ENCODE peak calls at places on chromosome 9, in six cellular contexts. S, P, T, B, W and R are unnamed samples.

GRCh38 chr9:110691002-110691549 is 22.5 kb downstream of the MUSK start:
- DNase-seq in S (no peak), B (peak; percentile 31), T (no peak), P (no peak), W (no peak), R (no peak)

GRCh38 chr9:70947086-70947485 is 174.3 kb downstream of the TRPM3 start:
- DNase-seq in W (no peak), T (no peak), P (no peak), S (no peak), B (peak; percentile 42), R (no peak)

GRCh38 chr9:76394896-76395244 is 644 bp upstream of the RFK start:
- DNase-seq in T (peak; percentile 67), P (peak; percentile 40), W (peak; percentile 58), S (no peak), B (peak; percentile 44), R (peak; percentile 43)

GRCh38 chr9:25709941-25710340 is 31.7 kb upstream of the TUSC1 start:
- DNase-seq in B (no peak), W (no peak), T (no peak), S (no peak), P (no peak), R (no peak)

GRCh38 chr9:121269888-121270254 is 1.9 kb downstream of the GSN start:
- DNase-seq in T (no peak), S (no peak), P (no peak), B (peak; percentile 20), W (no peak), R (no peak)

GRCh38 chr9:81649475-81649874 is 39.9 kb downstream of the TLE1 start:
- DNase-seq in P (no peak), S (no peak), B (no peak), T (no peak), W (no peak), R (no peak)

GRCh38 chr9:35790385-35791291 is 753 bp upstream of the NPR2 start:
- DNase-seq in S (peak; percentile 78), P (peak; percentile 67), B (peak; percentile 89), T (peak; percentile 88), W (peak; percentile 82), R (peak; percentile 62)

GRCh38 chr9:96048116-96048953 is 172.8 kb downstream of the ERCC6L2 start:
- DNase-seq in B (no peak), T (peak; percentile 44), W (no peak), P (no peak), S (no peak), R (peak; percentile 33)

GRCh38 chr9:95517559-95517933 is 775 bp upstream of the PTCH1 start:
- DNase-seq in T (no peak), P (no peak), S (no peak), B (no peak), W (no peak), R (no peak)

GRCh38 chr9:131577005-131578000 is 32.0 kb downstream of the PRRT1B start:
- DNase-seq in T (no peak), W (no peak), P (no peak), S (no peak), B (no peak), R (no peak)

GRCh38 chr9:4986291-4986690 is 1.2 kb downstream of the JAK2 start:
- DNase-seq in P (no peak), W (no peak), B (peak; percentile 22), T (no peak), S (no peak), R (no peak)

GRCh38 chr9:75163764-75164163 is 75.5 kb downstream of the OSTF1 start:
- DNase-seq in S (no peak), W (no peak), T (no peak), P (no peak), B (no peak), R (no peak)

GRCh38 chr9:99793528-99793927 is 28.2 kb upstream of the NR4A3 start:
- DNase-seq in S (no peak), W (no peak), B (no peak), T (no peak), P (no peak), R (no peak)

GRCh38 chr9:19411316-19411715 is 2.5 kb downstream of the ACER2 start:
- DNase-seq in P (no peak), W (no peak), T (no peak), S (no peak), B (peak; percentile 87), R (no peak)

GRCh38 chr9:91886433-91887031 is 63.5 kb downstream of the ROR2 start:
- DNase-seq in W (no peak), B (no peak), S (peak; percentile 20), T (no peak), P (no peak), R (peak; percentile 50)

GRCh38 chr9:73038089-73038509 is 85.2 kb upstream of the ALDH1A1 start:
- DNase-seq in S (no peak), T (no peak), P (no peak), B (peak; percentile 5), W (no peak), R (no peak)

GRCh38 chr9:123370108-123370507 is 14.1 kb downstream of the CRB2 start:
- DNase-seq in T (no peak), S (no peak), W (no peak), B (no peak), P (no peak), R (no peak)

GRCh38 chr9:76820431-76820830 is 56.2 kb downstream of the PCA3 start:
- DNase-seq in P (no peak), T (no peak), B (no peak), W (no peak), S (no peak), R (no peak)

GRCh38 chr9:19934301-19934868 is 145.5 kb upstream of the SLC24A2 start:
- DNase-seq in B (peak; percentile 32), P (peak; percentile 37), W (peak; percentile 36), S (no peak), T (no peak), R (peak; percentile 69)

GRCh38 chr9:98861881-98862501 is 54.5 kb downstream of the GALNT12 start:
- DNase-seq in T (no peak), W (peak; percentile 70), P (no peak), S (no peak), B (peak; percentile 100), R (no peak)

GRCh38 chr9:7570107-7570720 is 229.4 kb downstream of the DMAC1 start:
- DNase-seq in T (peak; percentile 71), P (no peak), W (peak; percentile 61), S (peak; percentile 58), B (peak; percentile 65), R (peak; percentile 57)

GRCh38 chr9:3954228-3954949 is 345.5 kb downstream of the GLIS3 start:
- DNase-seq in B (no peak), W (no peak), P (no peak), S (no peak), T (no peak), R (peak; percentile 22)

GRCh38 chr9:71737455-71737854 is 30.9 kb downstream of the CEMIP2 start:
- DNase-seq in B (peak; percentile 47), T (no peak), W (no peak), S (no peak), P (no peak), R (no peak)

GRCh38 chr9:135512241-135512603 is 9.0 kb upstream of the LCN1 start:
- DNase-seq in B (no peak), W (no peak), T (no peak), P (no peak), S (no peak), R (no peak)

GRCh38 chr9:90608141-90608540 is 34.5 kb downstream of the DIRAS2 start:
- DNase-seq in W (no peak), B (no peak), S (no peak), P (no peak), T (no peak), R (no peak)

GRCh38 chr9:20224756-20225155 is 397.5 kb downstream of the MLLT3 start:
- DNase-seq in P (no peak), S (no peak), B (no peak), T (no peak), W (no peak), R (no peak)

GRCh38 chr9:88874391-88874790 is 116.9 kb upstream of the S1PR3 start:
- DNase-seq in T (peak; percentile 2), P (no peak), S (no peak), B (no peak), W (no peak), R (no peak)

GRCh38 chr9:82363666-82364065 is 375.1 kb downstream of the SPATA31D1 start:
- DNase-seq in P (no peak), B (no peak), T (no peak), W (no peak), S (no peak), R (no peak)

DNA sequence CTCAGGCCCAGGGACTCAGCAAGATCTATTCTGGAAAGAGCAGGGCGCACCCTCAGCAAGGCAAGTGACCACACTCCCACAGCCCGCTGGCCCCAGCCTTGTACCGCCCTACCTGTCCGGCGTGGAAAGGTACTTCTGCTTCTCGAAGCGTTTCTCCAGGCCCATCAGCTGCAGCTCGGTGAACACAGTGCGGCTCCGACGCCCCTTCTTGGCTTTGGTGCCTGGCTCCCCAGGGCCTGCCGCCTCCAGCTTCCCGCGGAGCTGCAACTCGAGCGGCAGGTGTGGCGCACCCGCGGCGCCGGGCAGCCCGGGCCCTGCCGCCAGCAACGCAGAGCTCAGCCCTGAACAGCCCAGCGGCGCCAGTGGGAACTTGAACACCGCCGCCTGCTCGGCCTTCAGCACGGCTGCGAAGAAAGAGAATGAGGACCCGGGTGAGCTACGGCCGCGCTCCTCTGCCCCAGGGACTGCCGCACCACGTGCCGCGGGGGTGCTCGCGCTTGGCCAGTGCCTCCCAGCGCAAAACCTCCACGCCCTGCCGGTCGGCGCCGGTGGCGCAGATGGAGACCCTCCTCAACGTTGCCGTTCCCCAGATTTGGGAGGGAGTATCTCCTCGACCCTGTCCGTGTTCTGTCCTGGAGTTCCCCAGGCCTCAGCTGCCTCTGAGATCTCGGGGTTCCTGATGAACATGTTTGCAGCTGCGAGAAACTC is 2.2 kb downstream of the BARX1 start:
- DNase-seq in P (no peak), W (no peak), S (no peak), T (peak; percentile 58), B (no peak), R (no peak)
- H3K4me3 ChIP-seq in P (peak overlapping the region; percentile 45), W (no peak overlapping the region), S (no peak overlapping the region), T (no peak overlapping the region), B (no peak overlapping the region), R (no peak overlapping the region)

GRCh38 chr9:31908891-31909480 is 475.5 kb upstream of the ACO1 start:
- DNase-seq in B (no peak), P (no peak), T (no peak), W (no peak), S (no peak), R (no peak)
- H3K4me3 ChIP-seq in B (no peak overlapping the region), P (no peak overlapping the region), T (no peak overlapping the region), W (no peak overlapping the region), S (no peak overlapping the region), R (no peak overlapping the region)

GRCh38 chr9:97847474-97848236 is 5.4 kb upstream of the FOXE1 start:
- DNase-seq in S (no peak), T (no peak), B (no peak), W (no peak), P (no peak), R (no peak)

GRCh38 chr9:97849980-97850379 is 3.0 kb upstream of the FOXE1 start:
- DNase-seq in S (no peak), B (no peak), W (no peak), T (no peak), P (no peak), R (no peak)

GRCh38 chr9:97846347-97846746 is 6.7 kb upstream of the FOXE1 start:
- DNase-seq in W (no peak), P (no peak), S (no peak), B (no peak), T (no peak), R (no peak)

GRCh38 chr9:97848582-97849237 is 4.3 kb upstream of the FOXE1 start:
- DNase-seq in P (no peak), T (peak; percentile 44), B (no peak), W (peak; percentile 43), S (no peak), R (no peak)

GRCh38 chr9:97848237-97848581 is 4.8 kb upstream of the FOXE1 start:
- DNase-seq in W (no peak), B (no peak), T (no peak), P (no peak), S (no peak), R (no peak)
- H3K4me3 ChIP-seq in W (peak overlapping the region; percentile 18), B (no peak overlapping the region), T (no peak overlapping the region), P (peak overlapping the region; percentile 45), S (no peak overlapping the region), R (peak overlapping the region; percentile 43)

GRCh38 chr9:16221822-16222547 is 648.5 kb downstream of the BNC2 start:
- DNase-seq in S (no peak), B (peak; percentile 91), P (no peak), T (no peak), W (no peak), R (no peak)
- H3K4me3 ChIP-seq in S (no peak overlapping the region), B (no peak overlapping the region), P (no peak overlapping the region), T (no peak overlapping the region), W (no peak overlapping the region), R (no peak overlapping the region)